ENCODE peak calls at places on chromosomes 16 and 17, in six cellular contexts. J is SK-N-SH, Q is GM12878, P is H1, Z is K562, X is HepG2. L is an unnamed sample.

GRCh38 chr16:72424776-72425175 is 252.8 kb upstream of the PMFBP1 start:
- DNase-seq in J (no peak), Z (no peak), P (no peak), X (no peak), Q (no peak), L (no peak)

GRCh38 chr16:10080031-10080772 is 102.0 kb downstream of the GRIN2A start:
- DNase-seq in Z (peak), Q (no peak), P (no peak), J (peak), X (no peak), L (no peak)

GRCh38 chr17:48139948-48140347 is 32.4 kb downstream of the SNX11 start:
- DNase-seq in Z (no peak), P (no peak), Q (no peak), J (no peak), X (no peak), L (peak)

GRCh38 chr16:694187-694862 is 4.1 kb upstream of the WDR24 start:
- DNase-seq in X (no peak), Z (peak), P (no peak), Q (no peak), J (no peak), L (no peak)

GRCh38 chr17:64084086-64084939 is 45.6 kb downstream of the ERN1 start:
- DNase-seq in P (no peak), Q (no peak), Z (peak), J (no peak), X (peak), L (peak)

GRCh38 chr17:36600936-36601302 is 464 bp upstream of the MRM1 start:
- DNase-seq in Q (no peak), Z (no peak), P (no peak), J (no peak), X (no peak), L (no peak)

GRCh38 chr17:19386974-19387920 is at the start of gene MFAP4:
- DNase-seq in P (no peak), Q (no peak), J (peak), Z (no peak), X (no peak), L (peak)

GRCh38 chr17:298791-299450 is 53.7 kb downstream of the RPH3AL start:
- DNase-seq in X (no peak), P (no peak), Z (no peak), Q (no peak), J (no peak), L (no peak)

GRCh38 chr17:82592751-82593589 is 55.3 kb downstream of the WDR45B start:
- DNase-seq in P (no peak), Z (no peak), Q (peak), X (peak), J (peak), L (peak)

GRCh38 chr16:89827383-89828198 is 684 bp upstream of the SPIRE2 start:
- DNase-seq in X (peak), P (no peak), Q (no peak), Z (peak), J (peak), L (no peak)

GRCh38 chr16:55488306-55488705 is 9.3 kb downstream of the MMP2 start:
- DNase-seq in X (no peak), P (no peak), J (no peak), Z (no peak), Q (no peak), L (no peak)

GRCh38 chr16:89194340-89195311 is 5.7 kb downstream of the SLC22A31 start:
- DNase-seq in Q (no peak), J (peak), P (no peak), X (peak), Z (no peak), L (no peak)

GRCh38 chr17:77804796-77805426 is 153.6 kb upstream of the TNRC6C start:
- DNase-seq in Q (no peak), P (no peak), Z (no peak), J (no peak), X (no peak), L (no peak)

GRCh38 chr17:74525781-74526288 is 5.4 kb downstream of the CD300LB start:
- DNase-seq in Z (no peak), J (no peak), P (no peak), X (no peak), Q (no peak), L (no peak)

GRCh38 chr17:47707056-47707791 is 13.3 kb downstream of the TBKBP1 start:
- DNase-seq in Z (no peak), J (no peak), Q (no peak), P (no peak), X (peak), L (peak)

GRCh38 chr17:46771601-46772012 is 46.9 kb downstream of the WNT3 start:
- DNase-seq in J (peak), Q (no peak), X (no peak), Z (peak), P (no peak), L (no peak)

GRCh38 chr17:31378638-31379037 is 12.8 kb upstream of the RAB11FIP4 start:
- DNase-seq in X (no peak), P (no peak), Q (no peak), Z (no peak), J (no peak), L (no peak)

GRCh38 chr16:84940670-84941551 is 70.4 kb downstream of the ZDHHC7 start:
- DNase-seq in P (no peak), X (no peak), Q (no peak), Z (no peak), J (peak), L (no peak)

GRCh38 chr16:86578499-86579267 is at the start of gene FOXL1:
- DNase-seq in Q (no peak), P (no peak), Z (no peak), X (no peak), J (no peak), L (no peak)

GRCh38 chr17:19443148-19443547 is 32.1 kb downstream of the RNF112 start:
- DNase-seq in Q (no peak), X (no peak), P (no peak), J (no peak), Z (no peak), L (no peak)

GRCh38 chr17:11618861-11619566 is 20.7 kb downstream of the DNAH9 start:
- DNase-seq in P (no peak), J (no peak), Q (no peak), Z (no peak), X (peak), L (no peak)

GRCh38 chr17:39599665-39600468 is 7.9 kb downstream of the NEUROD2 start:
- DNase-seq in J (peak), Q (no peak), X (no peak), Z (no peak), P (no peak), L (no peak)

GRCh38 chr17:40038882-40039513 is 15.2 kb downstream of the MED24 start:
- DNase-seq in J (peak), Q (no peak), X (peak), P (no peak), Z (peak), L (no peak)

GRCh38 chr17:55735784-55736405 is 13.2 kb upstream of the TMEM100 start:
- DNase-seq in J (peak), Q (no peak), P (no peak), Z (peak), X (peak), L (peak)

GRCh38 chr17:29078183-29079045 is 35.5 kb downstream of the PIPOX start:
- DNase-seq in Q (no peak), X (no peak), Z (no peak), J (no peak), P (no peak), L (peak)

GRCh38 chr17:57455063-57455914 is 199.0 kb downstream of the MSI2 start:
- DNase-seq in J (no peak), Q (peak), P (no peak), X (no peak), Z (no peak), L (peak)

GRCh38 chr17:38448208-38448776 is 20.0 kb downstream of the ARHGAP23 start:
- DNase-seq in Q (no peak), X (no peak), P (no peak), J (no peak), Z (no peak), L (no peak)

GRCh38 chr17:69506489-69506888 is 92.0 kb downstream of the MAP2K6 start:
- DNase-seq in Z (no peak), J (no peak), P (no peak), Q (no peak), X (peak), L (no peak)

GRCh38 chr16:58062821-58063220 is 37.3 kb downstream of the MMP15 start:
- DNase-seq in P (no peak), Q (no peak), J (no peak), X (no peak), Z (no peak), L (no peak)

GRCh38 chr16:54284319-54284930 is 2.2 kb downstream of the IRX3 start:
- DNase-seq in X (no peak), Q (no peak), P (no peak), Z (no peak), J (peak), L (no peak)

GRCh38 chr17:330993-331701 is 21.5 kb downstream of the RPH3AL start:
- DNase-seq in X (no peak), Z (no peak), Q (no peak), P (no peak), J (no peak), L (no peak)

GRCh38 chr17:76558210-76559095 is 18.6 kb downstream of the PRCD start:
- DNase-seq in Z (peak), X (no peak), J (peak), P (no peak), Q (no peak), L (peak)

GRCh38 chr16:71467810-71468209 is 5.8 kb upstream of the ZNF23 start:
- DNase-seq in X (peak), Q (no peak), P (no peak), J (no peak), Z (peak), L (no peak)

GRCh38 chr16:53087101-53087500 is 32.3 kb downstream of the CHD9 start:
- DNase-seq in J (no peak), P (no peak), Q (no peak), Z (no peak), X (no peak), L (no peak)

GRCh38 chr17:38943607-38944006 is 18.2 kb downstream of the LASP1NB start:
- DNase-seq in Q (no peak), J (no peak), Z (no peak), X (no peak), P (no peak), L (no peak)

DNA sequence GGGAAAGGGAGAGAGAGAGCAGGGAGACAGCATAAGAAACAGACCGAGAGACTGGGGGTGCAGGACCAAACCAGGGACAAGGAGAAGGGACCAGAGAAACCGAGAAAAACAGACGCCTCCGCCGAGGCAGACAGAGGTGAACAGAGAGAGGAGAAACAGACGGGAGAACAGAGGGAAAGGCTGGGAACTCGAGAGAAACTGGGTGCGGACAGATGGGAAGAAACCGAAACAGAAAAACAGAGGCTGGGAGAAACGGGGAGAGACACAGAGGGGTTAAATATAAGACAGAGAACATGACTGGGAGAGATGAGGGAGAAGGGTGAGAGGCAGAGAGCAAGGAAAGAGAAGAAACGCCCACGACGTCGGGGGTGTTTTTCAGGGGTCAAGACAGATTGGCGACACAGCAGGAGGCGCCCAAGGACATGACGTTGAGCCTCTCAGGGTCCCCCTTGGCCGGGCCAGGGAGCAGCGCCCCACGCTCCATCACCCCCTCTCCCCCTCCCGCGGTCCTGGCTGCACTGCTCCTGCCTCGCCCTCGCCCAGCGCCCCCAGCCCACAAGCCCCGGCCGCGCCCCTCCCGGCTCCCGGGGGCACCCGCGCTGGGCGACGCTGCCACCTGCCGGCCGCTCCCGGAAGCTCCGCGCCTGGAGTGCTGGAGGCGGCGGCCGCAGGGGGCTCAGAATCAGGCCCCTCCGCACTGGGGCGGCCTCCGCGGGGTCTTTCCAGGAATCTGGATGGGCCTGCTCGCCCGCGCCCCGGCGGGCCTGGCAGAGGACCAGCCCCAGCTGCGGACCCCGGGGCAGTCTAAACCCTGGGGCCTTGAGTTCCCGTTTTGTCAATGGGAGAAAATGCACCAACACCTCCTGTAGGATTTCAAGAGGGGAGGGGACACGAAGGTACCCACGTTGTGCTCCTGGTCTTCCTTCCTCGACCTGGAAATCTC is 1.3 kb upstream of the TMEM92 start:
- DNase-seq in J (peak), P (no peak), Q (no peak), Z (peak), X (no peak), L (no peak)
- TF ChIP-seq GABPA in J (no peak), P (peak), Q (no peak), Z (peak), X (no peak), L (no peak)

GRCh38 chr17:78805301-78805700 is 23.2 kb upstream of the CYTH1 start:
- DNase-seq in X (no peak), Q (no peak), P (no peak), J (no peak), Z (no peak), L (no peak)
- H3K27ac ChIP-seq in X (no peak), Q (no peak), P (no peak), J (no peak), Z (no peak), L (no peak)

GRCh38 chr16:87723224-87723619 is 42.6 kb downstream of the KLHDC4 start:
- DNase-seq in Q (peak), P (no peak), J (peak), Z (peak), X (no peak), L (no peak)
- TF ChIP-seq GABPA in Q (no peak), P (no peak), J (no peak), Z (no peak), X (no peak), L (no peak)

GRCh38 chr17:16972346-16972745 is 428 bp upstream of the TNFRSF13B start:
- DNase-seq in Q (no peak), Z (no peak), P (no peak), X (no peak), J (no peak), L (no peak)
- H3K27ac ChIP-seq in Q (peak), Z (no peak), P (no peak), X (no peak), J (no peak), L (no peak)

GRCh38 chr17:17089796-17090641 is 47.8 kb downstream of the MPRIP start:
- DNase-seq in Q (no peak), J (no peak), P (no peak), X (no peak), Z (no peak), L (no peak)
- TF ChIP-seq GABPA in Q (no peak), J (no peak), P (no peak), X (no peak), Z (no peak), L (no peak)